ENCODE peak calls at places on chromosomes 7 and 10, in six cellular contexts. D is cardiac muscle cell, T is body of pancreas, W is upper lobe of right lung, Q is thoracic aorta, L is HepG2. K is an unnamed sample.

GRCh38 chr10:132122939-132123445 is 57.2 kb downstream of the JAKMIP3 start:
- DNase-seq in D (no peak), T (no peak), W (no peak), Q (no peak), L (no peak), K (no peak)

GRCh38 chr10:21329995-21330627 is 195.4 kb downstream of the SKIDA1 start:
- DNase-seq in D (peak; percentile 89), T (peak; percentile 56), W (no peak), Q (no peak), L (peak; percentile 61), K (no peak)

GRCh38 chr10:97731346-97732051 is 5.4 kb upstream of the ZFYVE27 start:
- DNase-seq in D (peak; percentile 84), T (peak; percentile 74), W (no peak), Q (no peak), L (peak; percentile 66), K (peak; percentile 54)

GRCh38 chr10:93376372-93377296 is 105.5 kb downstream of the MYOF start:
- DNase-seq in D (peak; percentile 91), T (peak; percentile 49), W (peak; percentile 65), Q (peak; percentile 33), L (peak; percentile 69), K (peak; percentile 67)

GRCh38 chr10:127999801-128000200 is 92.9 kb downstream of the PTPRE start:
- DNase-seq in D (no peak), T (no peak), W (no peak), Q (no peak), L (no peak), K (no peak)

GRCh38 chr7:1599571-1600395 is 30.0 kb upstream of the PSMG3 start:
- DNase-seq in D (no peak), T (no peak), W (no peak), Q (no peak), L (no peak), K (no peak)

GRCh38 chr7:157518514-157519175 is 181.8 kb downstream of the DNAJB6 start:
- DNase-seq in D (no peak), T (no peak), W (peak; percentile 30), Q (no peak), L (no peak), K (no peak)

GRCh38 chr7:94393251-94393758 is 1.4 kb upstream of the COL1A2 start:
- DNase-seq in D (peak; percentile 54), T (no peak), W (no peak), Q (no peak), L (no peak), K (no peak)

GRCh38 chr10:57979466-57979865 is 288.2 kb downstream of the IPMK start:
- DNase-seq in D (peak; percentile 7), T (no peak), W (no peak), Q (no peak), L (no peak), K (no peak)

GRCh38 chr7:538764-539685 is 19.4 kb upstream of the PDGFA start:
- DNase-seq in D (no peak), T (peak; percentile 31), W (peak; percentile 73), Q (no peak), L (peak; percentile 74), K (no peak)

GRCh38 chr7:30062587-30062986 is 34.4 kb downstream of the PLEKHA8 start:
- DNase-seq in D (peak; percentile 70), T (no peak), W (no peak), Q (no peak), L (peak; percentile 44), K (peak; percentile 5)

GRCh38 chr7:73977626-73978618 is 50.1 kb upstream of the ELN start:
- DNase-seq in D (no peak), T (no peak), W (peak; percentile 60), Q (no peak), L (peak; percentile 28), K (no peak)

GRCh38 chr10:86017841-86018734 is 348.5 kb downstream of the GRID1 start:
- DNase-seq in D (no peak), T (peak; percentile 90), W (peak; percentile 72), Q (no peak), L (no peak), K (no peak)

GRCh38 chr10:92923416-92923815 is 75.1 kb downstream of the EXOC6 start:
- DNase-seq in D (no peak), T (no peak), W (no peak), Q (no peak), L (no peak), K (no peak)

GRCh38 chr7:83677180-83677866 is 28.4 kb upstream of the SEMA3E start:
- DNase-seq in D (peak; percentile 83), T (no peak), W (no peak), Q (no peak), L (no peak), K (no peak)

GRCh38 chr7:156156734-156157408 is 344.6 kb upstream of the SHH start:
- DNase-seq in D (no peak), T (peak; percentile 54), W (peak; percentile 67), Q (no peak), L (peak; percentile 20), K (no peak)

GRCh38 chr10:97062484-97062883 is 123.3 kb downstream of the SLIT1 start:
- DNase-seq in D (no peak), T (no peak), W (no peak), Q (no peak), L (no peak), K (no peak)

GRCh38 chr7:156558198-156558597 is 82.4 kb upstream of the RNF32 start:
- DNase-seq in D (no peak), T (no peak), W (no peak), Q (no peak), L (no peak), K (no peak)

GRCh38 chr7:33710608-33711007 is 194.7 kb upstream of the BMPER start:
- DNase-seq in D (no peak), T (no peak), W (no peak), Q (no peak), L (no peak), K (no peak)

GRCh38 chr7:51255536-51256243 is 60.9 kb downstream of the COBL start:
- DNase-seq in D (no peak), T (no peak), W (no peak), Q (no peak), L (no peak), K (no peak)

GRCh38 chr10:127132434-127132833 is 64.0 kb downstream of the INSYN2A start:
- DNase-seq in D (no peak), T (no peak), W (no peak), Q (no peak), L (no peak), K (no peak)

GRCh38 chr10:49052069-49052468 is 63.3 kb downstream of the VSTM4 start:
- DNase-seq in D (no peak), T (no peak), W (no peak), Q (no peak), L (no peak), K (no peak)

GRCh38 chr10:118827466-118828155 is 72.8 kb upstream of the CACUL1 start:
- DNase-seq in D (no peak), T (no peak), W (no peak), Q (no peak), L (no peak), K (no peak)

GRCh38 chr7:150787321-150788281 is 12.6 kb downstream of the TMEM176B start:
- DNase-seq in D (peak; percentile 21), T (no peak), W (no peak), Q (no peak), L (no peak), K (no peak)

GRCh38 chr7:96314402-96315108 is 7.3 kb downstream of the SLC25A13 start:
- DNase-seq in D (peak; percentile 24), T (no peak), W (no peak), Q (no peak), L (no peak), K (no peak)

GRCh38 chr7:105691029-105691691 is 109.9 kb upstream of the EFCAB10 start:
- DNase-seq in D (peak; percentile 42), T (no peak), W (no peak), Q (no peak), L (no peak), K (peak; percentile 63)

GRCh38 chr10:29955308-29955935 is 104.0 kb downstream of the JCAD start:
- DNase-seq in D (peak; percentile 56), T (no peak), W (no peak), Q (no peak), L (no peak), K (no peak)

GRCh38 chr7:16668978-16669377 is 23.0 kb downstream of the BZW2 start:
- DNase-seq in D (peak; percentile 49), T (no peak), W (no peak), Q (no peak), L (no peak), K (no peak)

GRCh38 chr7:102186306-102186705 is 100.4 kb upstream of the SH2B2 start:
- DNase-seq in D (no peak), T (no peak), W (no peak), Q (no peak), L (no peak), K (no peak)

GRCh38 chr10:121574519-121575170 is 23.6 kb downstream of the FGFR2 start:
- DNase-seq in D (no peak), T (no peak), W (no peak), Q (no peak), L (no peak), K (no peak)
- H3K27ac ChIP-seq in D (peak overlapping the region; percentile 43), T (no peak overlapping the region), W (peak overlapping the region; percentile 3), Q (no peak overlapping the region), L (no peak overlapping the region), K (no peak overlapping the region)

DNA sequence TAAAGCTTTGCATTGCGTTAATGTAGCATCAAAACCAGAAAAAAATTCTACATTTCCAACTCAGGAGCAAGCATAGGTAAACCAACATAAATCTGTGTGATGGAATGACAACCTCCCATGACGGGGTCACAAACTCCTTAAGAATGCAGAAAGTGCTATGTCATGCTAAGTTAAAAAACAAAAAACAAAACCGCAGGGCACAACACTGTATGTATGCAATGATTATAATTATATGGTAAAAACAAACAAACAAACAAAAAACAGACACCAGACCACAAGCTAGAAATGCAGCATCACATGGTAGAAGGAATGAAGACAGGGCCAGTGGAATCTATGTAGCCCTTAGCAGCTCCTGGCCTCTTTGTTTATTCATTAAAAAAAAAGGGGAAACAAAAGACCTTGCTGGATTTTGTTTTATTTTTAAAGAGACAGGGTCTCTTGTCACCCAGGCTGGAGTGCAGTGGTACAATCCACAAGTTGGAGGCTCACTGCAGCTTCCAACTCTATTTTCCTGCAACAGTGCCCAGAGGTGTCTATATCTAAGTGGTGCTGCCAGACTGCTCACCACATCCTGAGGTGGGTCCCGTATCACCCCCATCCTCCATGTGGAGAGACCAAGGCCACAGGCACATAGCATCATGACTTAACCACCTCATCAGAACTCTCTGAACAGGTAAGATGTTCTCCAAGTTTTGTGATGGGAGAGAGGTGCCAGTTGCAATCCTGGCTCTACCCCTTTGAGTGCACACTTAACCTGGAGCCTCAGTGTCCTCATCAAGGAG is 98.4 kb downstream of the RNF216 start:
- DNase-seq in D (no peak), T (no peak), W (no peak), Q (no peak), L (no peak), K (no peak)
- H3K4me1 ChIP-seq in D (peaks cover 13% of the 10 kb centered on the region), T (peaks cover 7% of the 10 kb centered on the region), W (peaks cover 29% of the 10 kb centered on the region), Q (peaks cover 28% of the 10 kb centered on the region), L (no peaks in the 10 kb centered on the region), K (peaks cover 45% of the 10 kb centered on the region)

GRCh38 chr10:79090134-79090803 is 21.5 kb downstream of the ZMIZ1 start:
- DNase-seq in D (peak; percentile 57), T (no peak), W (no peak), Q (no peak), L (no peak), K (no peak)
- H3K27ac ChIP-seq in D (peak overlapping the region; percentile 35), T (peak overlapping the region; percentile 20), W (no peak overlapping the region), Q (no peak overlapping the region), L (peak overlapping the region; percentile 11), K (no peak overlapping the region)

GRCh38 chr10:122915700-122916099 is 5.3 kb downstream of the FAM24A start:
- DNase-seq in D (no peak), T (no peak), W (no peak), Q (no peak), L (no peak), K (no peak)

GRCh38 chr10:122910310-122910709 is at the start of gene FAM24A:
- DNase-seq in D (no peak), T (no peak), W (no peak), Q (no peak), L (no peak), K (no peak)

GRCh38 chr10:122911889-122912484 is 1.6 kb downstream of the FAM24A start:
- DNase-seq in D (peak; percentile 64), T (peak; percentile 44), W (no peak), Q (no peak), L (peak; percentile 29), K (peak; percentile 16)
- H3K4me1 ChIP-seq in D (no peaks in the 10 kb centered on the region), T (no peaks in the 10 kb centered on the region), W (no peaks in the 10 kb centered on the region), Q (no peaks in the 10 kb centered on the region), L (no peaks in the 10 kb centered on the region), K (no peaks in the 10 kb centered on the region)